ENCODE peak calls at places on chromosomes 16 and 17, in ten cellular contexts. K is smooth muscle cell of the brain vasculature; R is hippocampal formation; X is effector memory CD8-positive, alpha-beta T cell; U is substantia nigra; H is DMS79 treated with DMSO at 0.1 percent for 48 hours; I is fibroblast of the conjunctiva; C is dorsolateral prefrontal cortex; B is ecto neural progenitor cell; Y is T-cell. Z is an unnamed sample.

GRCh38 chr16:21219551-21219950 is 8.2 kb upstream of the ZP2 start:
- DNase-seq in I (no peak), B (no peak), K (no peak), U (no peak), Y (no peak), C (no peak), H (no peak), X (no peak), R (no peak), Z (no peak)

GRCh38 chr17:45847747-45848146 is 3.1 kb downstream of the SPPL2C start:
- DNase-seq in I (no peak), H (no peak), X (no peak), B (no peak), K (no peak), Y (no peak), C (no peak), U (no peak), R (no peak), Z (no peak)

GRCh38 chr17:76000016-76000754 is 470 bp upstream of the CDK3 start:
- DNase-seq in B (peak), X (peak), I (no peak), C (no peak), Y (peak), R (no peak), H (no peak), U (no peak), K (no peak), Z (no peak)

GRCh38 chr17:69417545-69418483 is 3.3 kb downstream of the MAP2K6 start:
- DNase-seq in B (no peak), U (no peak), K (no peak), X (no peak), I (no peak), H (no peak), Y (no peak), R (no peak), C (no peak), Z (no peak)

GRCh38 chr16:48409839-48410610 is 24.8 kb upstream of the SIAH1 start:
- DNase-seq in U (no peak), B (no peak), R (no peak), X (no peak), C (no peak), Y (no peak), K (no peak), I (peak), H (no peak), Z (no peak)

GRCh38 chr17:27200476-27200875 is 93.4 kb upstream of the WSB1 start:
- DNase-seq in C (no peak), X (no peak), I (no peak), H (no peak), B (no peak), U (no peak), Y (no peak), K (no peak), R (no peak), Z (no peak)

GRCh38 chr17:61496957-61497653 is 44.9 kb downstream of the TBX4 start:
- DNase-seq in U (no peak), B (no peak), X (no peak), K (no peak), C (no peak), H (no peak), Y (no peak), I (no peak), R (no peak), Z (no peak)

GRCh38 chr16:31201511-31202401 is 804 bp downstream of the PYCARD start:
- DNase-seq in B (peak), U (no peak), C (no peak), X (peak), K (no peak), Y (peak), H (peak), I (no peak), R (no peak), Z (no peak)

GRCh38 chr16:84105286-84105815 is 11.4 kb downstream of the MBTPS1 start:
- DNase-seq in R (no peak), B (no peak), X (no peak), K (no peak), Y (no peak), U (no peak), C (no peak), I (no peak), H (no peak), Z (no peak)